ENCODE peak calls at places on chromosomes 12 and 14, in seven cellular contexts. Y, R, V, T, X, W and J are unnamed samples.

GRCh38 chr14:77140937-77141591 is 527 bp downstream of the ZDHHC22 start:
- DNase-seq in V (peak), R (peak), X (no peak), T (peak), W (no peak), Y (peak), J (no peak)

GRCh38 chr12:120879102-120879501 is 25.1 kb downstream of the SPPL3 start:
- DNase-seq in Y (no peak), V (no peak), T (no peak), R (no peak), W (peak), X (no peak), J (no peak)

GRCh38 chr12:72077111-72077820 is 138.6 kb downstream of the TPH2 start:
- DNase-seq in Y (no peak), V (no peak), R (no peak), W (no peak), T (no peak), X (no peak), J (no peak)

GRCh38 chr12:96397756-96398421 is 2.4 kb downstream of the CDK17 start:
- DNase-seq in V (no peak), R (no peak), Y (no peak), T (no peak), X (peak), W (no peak), J (no peak)

GRCh38 chr14:81737938-81738337 is 204.3 kb upstream of the SEL1L start:
- DNase-seq in X (no peak), Y (no peak), T (no peak), W (no peak), V (no peak), R (no peak), J (no peak)

GRCh38 chr14:63918411-63918810 is 65.6 kb downstream of the SYNE2 start:
- DNase-seq in R (no peak), W (no peak), V (no peak), X (no peak), Y (no peak), T (no peak), J (no peak)

GRCh38 chr12:115257791-115258190 is 573.8 kb upstream of the TBX3 start:
- DNase-seq in T (no peak), V (no peak), R (no peak), X (peak), W (peak), Y (peak), J (no peak)

GRCh38 chr12:41437578-41437977 is 249.5 kb downstream of the PDZRN4 start:
- DNase-seq in X (no peak), T (no peak), Y (no peak), W (no peak), V (no peak), R (no peak), J (no peak)

GRCh38 chr12:131001493-131001892 is 47.8 kb downstream of the ADGRD1 start:
- DNase-seq in T (no peak), W (no peak), Y (no peak), R (no peak), X (no peak), V (no peak), J (no peak)

GRCh38 chr12:118166946-118167345 is 31.0 kb downstream of the PEBP1 start:
- DNase-seq in Y (no peak), V (no peak), T (no peak), R (no peak), W (no peak), X (no peak), J (no peak)

GRCh38 chr12:118160536-118160935 is 24.6 kb downstream of the PEBP1 start:
- DNase-seq in Y (no peak), V (no peak), X (no peak), T (no peak), W (no peak), R (no peak), J (no peak)

DNA sequence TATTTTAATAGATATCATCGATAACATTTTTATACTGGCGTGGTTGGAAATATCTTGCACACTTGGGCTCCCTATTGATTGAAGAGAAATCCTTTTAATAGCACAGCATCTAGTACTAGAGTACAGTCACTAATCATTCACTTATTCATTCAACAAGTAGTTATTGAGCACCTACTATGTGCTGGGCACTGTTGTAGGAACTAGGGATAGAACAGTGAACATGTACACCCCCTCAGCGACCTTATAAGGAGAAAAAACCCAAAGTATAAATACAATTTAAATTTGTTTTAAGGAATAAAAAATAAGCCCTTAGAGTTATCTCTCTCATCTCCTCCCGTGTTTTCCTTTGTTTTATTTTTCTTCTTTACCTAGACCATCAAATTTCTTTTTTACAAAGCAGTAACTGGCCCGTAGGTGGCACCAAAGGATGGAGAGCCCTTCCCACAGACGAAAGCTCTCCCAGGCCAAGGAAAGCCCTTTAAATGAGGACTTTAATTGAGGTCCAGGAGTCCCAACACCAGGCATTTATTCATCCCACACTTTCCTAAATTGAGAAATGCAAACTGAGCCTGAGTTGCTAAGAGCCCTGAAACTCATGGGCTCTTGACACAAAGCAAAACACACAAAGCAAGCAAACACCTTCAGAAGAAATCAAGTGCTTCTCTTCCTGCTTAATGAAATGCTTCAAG is 29.0 kb downstream of the PEBP1 start:
- DNase-seq in V (peak), R (peak), X (peak), W (peak), Y (peak), T (no peak), J (no peak)
- TF ChIP-seq CTCF in V (peak), R (peak), X (peak), W (peak), Y (peak), T (peak), J (no peak)

GRCh38 chr12:104825408-104825807 is 132.7 kb downstream of the SLC41A2 start:
- DNase-seq in T (no peak), R (no peak), V (no peak), W (no peak), Y (peak), X (peak), J (no peak)
- TF ChIP-seq CTCF in T (no peak), R (peak), V (no peak), W (peak), Y (peak), X (peak), J (peak)

DNA sequence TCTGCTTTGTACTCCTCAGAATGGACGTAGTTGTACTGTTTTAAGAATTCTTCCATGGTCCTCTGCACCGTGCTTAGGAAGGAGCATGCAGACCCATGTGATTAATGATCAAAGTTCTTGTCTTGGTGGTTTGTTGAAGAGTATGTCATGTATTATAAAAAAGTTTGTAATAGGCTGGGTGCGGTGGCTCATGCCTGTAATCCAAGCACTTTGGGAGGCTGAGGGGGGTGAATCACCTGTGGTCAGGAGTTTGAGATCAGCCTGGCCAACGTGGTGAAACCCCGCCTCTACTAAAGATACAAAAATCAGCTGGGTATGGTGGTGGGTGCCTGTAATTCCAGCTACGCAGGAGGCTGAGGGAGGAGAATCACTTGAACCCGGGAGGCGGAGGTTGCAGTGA is 61.8 kb upstream of the RTL1 start:
- DNase-seq in Y (no peak), V (no peak), T (no peak), W (no peak), X (no peak), R (no peak), J (no peak)
- TF ChIP-seq CTCF in Y (no peak), V (no peak), T (no peak), W (no peak), X (no peak), R (no peak), J (no peak)

GRCh38 chr14:33669111-33669510 is 281.8 kb downstream of the EGLN3 start:
- DNase-seq in V (no peak), X (peak), W (no peak), Y (peak), R (no peak), T (no peak), J (no peak)
- TF ChIP-seq CTCF in V (no peak), X (no peak), W (no peak), Y (no peak), R (no peak), T (no peak), J (no peak)

GRCh38 chr14:92702441-92702918 is 45.9 kb downstream of the LGMN start:
- DNase-seq in Y (no peak), W (no peak), X (no peak), T (no peak), V (no peak), R (no peak), J (no peak)

GRCh38 chr14:92706386-92706785 is 42.0 kb downstream of the LGMN start:
- DNase-seq in W (no peak), R (no peak), X (no peak), T (no peak), V (no peak), Y (no peak), J (no peak)

GRCh38 chr14:92703516-92703915 is 44.9 kb downstream of the LGMN start:
- DNase-seq in W (no peak), Y (no peak), R (no peak), X (no peak), V (no peak), T (no peak), J (no peak)

GRCh38 chr14:92704036-92704804 is 44.2 kb downstream of the LGMN start:
- DNase-seq in W (no peak), X (no peak), T (no peak), R (no peak), V (no peak), Y (no peak), J (no peak)

DNA sequence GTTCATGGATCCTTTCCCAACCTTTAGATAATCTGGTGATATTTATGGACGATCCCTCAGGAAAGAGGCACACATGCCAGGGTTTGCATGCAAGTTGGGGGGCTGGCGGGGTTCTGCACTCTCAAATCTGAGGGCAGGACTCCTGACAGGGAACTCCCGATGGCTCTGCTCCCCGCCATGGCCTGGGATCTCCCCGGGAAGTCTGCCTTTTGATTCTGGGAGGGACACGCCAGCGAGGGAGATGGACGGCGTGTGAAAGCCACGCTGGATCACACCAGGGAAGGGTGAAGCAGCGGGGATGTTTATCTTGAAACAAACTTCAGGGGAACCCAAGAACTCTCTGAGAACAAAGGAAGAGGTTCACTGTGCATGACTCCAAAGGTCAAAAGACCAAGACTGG is 43.6 kb downstream of the LGMN start:
- DNase-seq in V (no peak), W (no peak), Y (no peak), X (no peak), T (no peak), R (no peak), J (no peak)
- TF ChIP-seq CTCF in V (no peak), W (no peak), Y (no peak), X (no peak), T (no peak), R (no peak), J (no peak)

DNA sequence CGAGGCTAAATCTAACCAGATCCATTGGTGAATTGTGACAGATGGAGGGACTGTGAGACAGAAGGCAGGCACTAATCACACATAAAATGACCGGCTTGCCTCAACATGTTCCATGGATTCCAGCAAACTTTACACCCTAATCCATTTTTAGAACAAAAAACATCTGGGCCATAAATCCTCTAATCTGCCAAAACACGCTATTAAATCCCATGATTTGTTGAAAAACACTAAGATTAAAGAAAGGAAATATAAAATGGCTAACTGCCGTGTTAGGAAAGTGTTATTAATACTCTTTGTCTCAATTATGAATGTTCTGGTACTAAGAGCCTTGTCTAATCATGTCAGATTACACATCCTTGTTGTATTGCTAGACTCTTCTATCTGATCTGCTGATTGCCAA is 385.0 kb downstream of the SOX5 start:
- DNase-seq in X (peak), W (peak), R (no peak), Y (no peak), T (no peak), V (no peak), J (no peak)
- TF ChIP-seq CTCF in X (no peak), W (no peak), R (no peak), Y (no peak), T (no peak), V (no peak), J (no peak)

GRCh38 chr14:20935303-20935984 is 19.8 kb upstream of the RNASE2 start:
- DNase-seq in X (no peak), V (no peak), Y (no peak), R (no peak), W (no peak), T (no peak), J (no peak)

GRCh38 chr14:20934148-20934762 is 21.0 kb upstream of the RNASE2 start:
- DNase-seq in Y (peak), W (peak), T (no peak), V (peak), X (peak), R (peak), J (peak)
- TF ChIP-seq CTCF in Y (peak), W (peak), T (peak), V (no peak), X (peak), R (peak), J (no peak)

DNA sequence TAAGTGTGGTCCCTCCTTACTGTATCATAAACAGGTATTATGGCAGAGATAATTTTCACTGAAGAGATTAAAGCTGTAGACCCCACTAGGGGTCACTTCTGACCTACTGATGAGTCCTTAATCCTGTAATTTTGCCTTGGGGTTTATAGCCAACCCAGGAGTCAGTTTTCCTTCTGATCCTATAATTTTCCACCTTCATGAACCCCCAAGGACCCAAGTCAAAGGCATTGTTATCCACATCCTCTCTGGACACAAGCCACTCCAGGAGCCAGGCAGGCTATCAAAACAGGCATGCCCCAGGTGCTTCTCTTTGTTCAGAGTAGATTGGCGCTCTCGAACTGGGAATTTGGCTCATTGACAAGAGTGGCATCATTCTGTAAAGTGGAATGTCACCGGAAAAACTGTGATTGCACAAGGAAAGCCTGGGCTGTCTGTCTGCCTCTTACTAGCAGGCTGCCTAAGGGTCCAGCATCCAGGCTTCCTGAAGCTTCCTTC is 1523.3 kb upstream of the FLRT2 start:
- DNase-seq in R (no peak), X (peak), W (no peak), Y (no peak), T (no peak), V (no peak), J (no peak)
- TF ChIP-seq CTCF in R (no peak), X (no peak), W (no peak), Y (no peak), T (no peak), V (no peak), J (no peak)